ENCODE peak calls at places on chromosomes 13 and 19, in seven cellular contexts. K is esophagus muscularis mucosa, Z is nephron progenitor cell, T is left lung, A is Caco-2, M is tibial artery, C is heart right ventricle. E is an unnamed sample.

GRCh38 chr13:94656766-94657165 is 55.1 kb downstream of the GPR180 start:
- DNase-seq in K (no peak), A (no peak), M (no peak), T (no peak), Z (no peak), C (no peak), E (peak; percentile 44)

GRCh38 chr13:31968473-31968872 is 63.1 kb upstream of the FRY start:
- DNase-seq in M (peak; percentile 52), Z (no peak), C (no peak), A (no peak), K (no peak), T (no peak), E (no peak)

GRCh38 chr13:93233997-93234416 is 7.4 kb downstream of the GPC6 start:
- DNase-seq in M (no peak), Z (no peak), K (no peak), A (peak; percentile 32), C (no peak), T (no peak), E (no peak)

GRCh38 chr19:55549500-55550320 is 4.4 kb upstream of the SBK3 start:
- DNase-seq in A (peak; percentile 80), K (no peak), C (no peak), M (no peak), Z (peak; percentile 69), T (no peak), E (no peak)

GRCh38 chr19:1513492-1514294 is 874 bp upstream of the ADAMTSL5 start:
- DNase-seq in M (no peak), K (no peak), T (peak; percentile 92), A (peak; percentile 77), C (peak; percentile 60), Z (peak; percentile 35), E (peak; percentile 79)

GRCh38 chr13:51950722-51951121 is 60.5 kb downstream of the ATP7B start:
- DNase-seq in C (no peak), A (no peak), Z (no peak), T (no peak), K (no peak), M (no peak), E (peak; percentile 11)

GRCh38 chr19:2003901-2004300 is 11.6 kb downstream of the BTBD2 start:
- DNase-seq in A (no peak), K (no peak), Z (no peak), T (no peak), C (no peak), M (no peak), E (no peak)

GRCh38 chr19:33758541-33759013 is 38.1 kb upstream of the KCTD15 start:
- DNase-seq in M (no peak), Z (no peak), C (no peak), T (no peak), K (no peak), A (no peak), E (no peak)

DNA sequence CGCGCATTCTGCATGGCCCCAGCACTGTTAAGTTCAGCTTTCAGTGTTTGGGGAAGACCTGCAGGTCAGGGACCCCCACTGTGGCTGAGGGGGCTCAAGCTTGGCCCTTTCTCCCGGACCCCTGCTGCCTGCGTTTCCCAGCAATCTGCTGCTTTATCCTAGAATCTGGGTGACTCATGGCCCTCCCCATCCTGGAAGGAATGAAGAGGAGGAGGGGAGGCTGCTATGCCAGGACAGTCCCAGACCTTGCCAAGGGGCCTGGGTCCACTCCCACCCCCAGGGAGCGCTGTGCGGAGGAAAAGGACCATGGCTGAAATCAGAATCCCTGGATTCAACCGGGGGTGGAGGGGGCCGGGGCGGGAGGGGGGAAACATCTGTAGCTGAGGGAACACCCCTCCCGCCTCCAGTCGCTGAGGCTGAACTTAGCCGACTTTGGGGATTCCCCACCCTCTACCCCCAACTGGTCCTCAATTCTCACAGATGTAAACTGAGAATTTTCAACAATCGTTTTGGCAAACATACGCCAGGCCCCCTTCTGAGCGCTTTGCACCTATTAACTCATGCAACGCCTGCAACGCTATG is 20.6 kb downstream of the ZNF114 start:
- DNase-seq in A (peak; percentile 46), K (no peak), Z (peak; percentile 64), M (no peak), C (no peak), T (no peak), E (no peak)
- TF ChIP-seq CTCF in A (no peak), K (no peak), Z (no peak), M (no peak), C (no peak), T (no peak), E (no peak)

GRCh38 chr19:46404039-46404883 is 9.1 kb downstream of the CCDC8 start:
- DNase-seq in M (peak; percentile 59), Z (peak; percentile 73), T (peak; percentile 73), A (peak; percentile 80), K (no peak), C (peak; percentile 48), E (no peak)
- TF ChIP-seq CTCF in M (peak; percentile 12), Z (no peak), T (no peak), A (peak; percentile 29), K (no peak), C (peak; percentile 36), E (no peak)

GRCh38 chr13:41520016-41520698 is 62.8 kb downstream of the RGCC start:
- DNase-seq in Z (no peak), A (no peak), K (no peak), C (no peak), M (no peak), T (no peak), E (no peak)
- TF ChIP-seq CTCF in Z (no peak), A (no peak), K (no peak), C (no peak), M (no peak), T (no peak), E (no peak)

DNA sequence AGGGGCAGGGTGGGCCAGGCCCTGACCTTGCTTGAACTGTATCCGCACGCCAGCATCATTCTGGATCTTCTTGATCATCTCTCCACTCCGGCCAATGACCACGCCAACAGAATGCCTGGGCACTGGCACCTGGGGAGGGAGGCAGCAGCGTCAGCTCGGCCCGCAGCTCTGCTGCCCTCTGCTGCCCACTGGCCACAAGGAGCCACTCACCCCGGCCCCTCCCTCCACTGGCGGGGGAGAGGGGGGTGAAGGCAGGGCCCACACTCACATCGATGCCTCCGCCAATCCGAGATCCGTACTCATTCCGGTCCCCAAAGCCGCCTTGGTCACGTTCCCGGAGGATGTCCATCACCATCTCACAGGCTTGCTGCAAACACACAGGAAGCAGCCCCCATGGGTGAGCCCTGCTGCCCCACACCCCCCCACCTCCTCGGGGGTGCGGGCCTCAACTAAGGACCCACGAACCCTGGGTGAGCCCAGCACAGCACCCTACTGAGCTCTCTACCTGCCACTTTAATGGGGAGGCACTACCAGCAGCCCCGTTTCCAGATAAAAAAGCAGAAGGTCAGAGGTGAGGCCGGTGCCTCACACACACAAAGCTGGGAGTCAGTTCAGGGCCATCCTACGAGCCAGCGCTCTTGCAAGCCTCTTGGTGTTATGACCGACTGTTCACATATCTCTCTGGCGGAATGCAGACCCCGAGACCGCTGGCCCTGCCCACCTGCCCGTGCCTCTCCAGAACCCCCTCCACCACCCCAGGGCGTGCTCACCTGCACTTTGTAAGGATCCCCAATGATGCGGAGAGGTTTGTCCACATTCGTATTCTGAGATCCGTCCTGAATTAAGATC is 6.7 kb downstream of the KHSRP start:
- DNase-seq in K (no peak), Z (peak; percentile 42), C (no peak), T (no peak), A (peak; percentile 59), M (no peak), E (no peak)
- TF ChIP-seq CTCF in K (peak; percentile 35), Z (peak; percentile 16), C (peak; percentile 42), T (no peak), A (no peak), M (no peak), E (no peak)

GRCh38 chr19:38224014-38224862 is at the start of gene DPF1:
- DNase-seq in M (no peak), T (peak; percentile 87), K (no peak), A (peak; percentile 97), C (peak; percentile 50), Z (peak; percentile 91), E (peak; percentile 77)
- TF ChIP-seq CTCF in M (no peak), T (no peak), K (no peak), A (peak; percentile 37), C (no peak), Z (peak; percentile 7), E (peak; percentile 45)

GRCh38 chr19:42288411-42288810 is 13.5 kb upstream of the PRR19 start:
- DNase-seq in M (no peak), A (no peak), K (no peak), Z (no peak), C (no peak), T (no peak), E (no peak)

GRCh38 chr19:42289556-42290041 is 12.3 kb upstream of the PRR19 start:
- DNase-seq in A (no peak), M (no peak), C (no peak), Z (no peak), T (peak; percentile 57), K (no peak), E (no peak)

GRCh38 chr19:42287826-42288107 is 14.2 kb upstream of the PRR19 start:
- DNase-seq in Z (no peak), C (no peak), T (no peak), M (no peak), A (no peak), K (no peak), E (no peak)

GRCh38 chr19:42290136-42290522 is 11.8 kb upstream of the PRR19 start:
- DNase-seq in C (no peak), T (no peak), Z (no peak), M (no peak), A (no peak), K (no peak), E (no peak)

DNA sequence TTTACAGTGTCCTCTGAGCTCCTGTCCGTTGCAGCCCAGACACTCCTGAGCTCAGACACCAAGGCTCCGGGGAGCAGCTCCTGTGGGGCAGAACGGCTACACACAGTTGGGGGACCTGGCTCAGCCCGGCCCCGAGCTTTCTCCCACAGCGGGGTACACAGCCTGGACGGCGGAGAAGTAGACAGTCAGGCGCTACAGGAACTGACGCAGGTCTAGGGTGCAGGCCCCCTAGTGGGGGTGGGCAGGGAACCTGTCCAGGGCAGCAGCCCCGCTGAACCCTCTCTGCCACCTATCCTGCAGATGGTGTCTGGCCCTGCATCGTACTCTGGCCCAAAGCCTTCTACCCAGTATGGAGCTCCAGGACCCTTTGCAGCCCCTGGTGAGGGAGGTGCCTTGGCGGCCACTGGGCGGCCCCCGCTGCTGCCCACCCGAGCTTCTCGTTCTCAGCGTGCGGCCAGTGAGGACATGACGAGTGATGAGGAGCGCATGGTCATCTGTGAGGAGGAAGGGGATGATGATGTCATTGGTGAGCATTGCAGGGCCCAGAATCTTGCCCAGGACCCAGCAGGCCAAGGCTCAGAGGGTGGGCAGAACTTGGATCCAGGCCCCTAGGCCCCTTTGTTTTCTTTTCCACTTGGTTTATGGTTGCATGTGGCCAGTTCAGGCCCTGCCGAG is 12.9 kb upstream of the PRR19 start:
- DNase-seq in A (no peak), C (no peak), K (no peak), M (no peak), Z (no peak), T (no peak), E (no peak)
- TF ChIP-seq CTCF in A (no peak), C (no peak), K (no peak), M (no peak), Z (no peak), T (no peak), E (no peak)

GRCh38 chr13:33606692-33607091 is 211.3 kb upstream of the RFC3 start:
- DNase-seq in C (no peak), Z (no peak), A (peak; percentile 59), K (no peak), M (no peak), T (no peak), E (no peak)
- TF ChIP-seq CTCF in C (no peak), Z (no peak), A (peak; percentile 27), K (no peak), M (no peak), T (no peak), E (no peak)

GRCh38 chr13:76223565-76223964 is 587.4 kb downstream of the LMO7 start:
- DNase-seq in C (no peak), K (no peak), M (no peak), Z (no peak), A (peak; percentile 45), T (no peak), E (no peak)
- TF ChIP-seq CTCF in C (peak; percentile 53), K (no peak), M (no peak), Z (no peak), A (peak; percentile 25), T (no peak), E (no peak)

E was measured in activated CD8-positive, alpha-beta T cell treated with anti-CD3 and anti-CD28 coated beads for 36 hours.